ENCODE peak calls at places on chromosomes 1 and 21, in nine cellular contexts. C is A549, Q is GM23338, U is H1, K is PC-3, S is trophoblast cell, M is PC-9, P is fibroblast of lung, R is neural progenitor cell. F is an unnamed sample. For H3K4me1, the result is how much of the 10 kb centered on the place peaks cover.

GRCh38 chr1:98005326-98006010 is 84.6 kb upstream of the DPYD start:
- DNase-seq in C (peak), Q (no peak), U (no peak), K (peak), S (peak), M (peak), P (no peak), R (no peak), F (no peak)

GRCh38 chr1:41282679-41283317 is 40.7 kb upstream of the SCMH1 start:
- DNase-seq in C (peak), Q (peak), U (peak), K (peak), S (no peak), M (no peak), P (peak), R (peak), F (peak)

GRCh38 chr21:34844033-34844923 is 175.5 kb downstream of the CLIC6 start:
- DNase-seq in C (no peak), Q (no peak), U (no peak), K (no peak), S (peak), M (no peak), P (no peak), R (no peak), F (no peak)

GRCh38 chr1:56525463-56526155 is 53.8 kb downstream of the PLPP3 start:
- DNase-seq in C (no peak), Q (no peak), U (no peak), K (peak), S (no peak), M (no peak), P (no peak), R (no peak), F (no peak)

GRCh38 chr1:59007820-59008598 is 224.2 kb upstream of the JUN start:
- DNase-seq in C (no peak), Q (no peak), U (no peak), K (no peak), S (no peak), M (no peak), P (peak), R (no peak), F (no peak)

GRCh38 chr1:49465486-49466185 is 558.1 kb downstream of the AGBL4 start:
- DNase-seq in C (no peak), Q (no peak), U (no peak), K (peak), S (no peak), M (no peak), P (no peak), R (no peak), F (no peak)

GRCh38 chr1:81876901-81877750 is 76.4 kb downstream of the ADGRL2 start:
- DNase-seq in C (no peak), Q (peak), U (no peak), K (no peak), S (no peak), M (peak), P (peak), R (no peak), F (no peak)

GRCh38 chr21:41562101-41563000 is 54.4 kb upstream of the TMPRSS2 start:
- DNase-seq in C (no peak), Q (no peak), U (no peak), K (no peak), S (no peak), M (no peak), P (no peak), R (no peak), F (peak)

GRCh38 chr21:45921917-45922316 is 59.7 kb upstream of the COL6A1 start:
- DNase-seq in C (no peak), Q (peak), U (no peak), K (no peak), S (no peak), M (no peak), P (no peak), R (no peak), F (no peak)

GRCh38 chr1:17831619-17832018 is 76.5 kb downstream of the ACTL8 start:
- DNase-seq in C (no peak), Q (peak), U (peak), K (peak), S (peak), M (no peak), P (peak), R (peak), F (peak)

DNA sequence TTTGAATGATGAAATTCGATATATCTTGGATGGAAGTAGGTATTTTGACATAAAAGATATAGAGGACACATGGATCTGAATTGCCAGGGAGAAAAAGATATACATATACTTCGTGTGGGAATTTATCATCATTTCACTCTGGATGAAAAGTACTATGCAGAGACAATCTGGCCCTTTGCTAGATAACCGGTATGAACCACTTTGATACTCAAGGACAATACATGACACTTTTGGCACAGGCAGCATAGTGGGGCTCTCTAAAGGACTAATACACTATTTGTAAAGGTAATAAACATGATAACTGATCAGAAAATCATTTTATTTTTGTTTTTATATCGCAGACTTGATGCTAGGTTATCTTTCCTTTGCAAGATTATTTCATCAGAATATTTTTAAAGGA is 24.2 kb downstream of the JAK1 start:
- DNase-seq in C (no peak), Q (no peak), U (no peak), K (no peak), S (no peak), M (no peak), P (no peak), R (no peak), F (no peak)
- H3K4me2 ChIP-seq in C (peak), Q (no peak), U (no peak), K (no peak), S (no peak), M (no peak), P (no peak), R (no peak), F (no peak)

GRCh38 chr1:93668121-93668520 is 13.5 kb downstream of the BCAR3 start:
- DNase-seq in C (no peak), Q (no peak), U (no peak), K (no peak), S (peak), M (no peak), P (no peak), R (no peak), F (no peak)
- H3K4me1 ChIP-seq in C (half or more), Q (under half), U (under half), K (half or more), S (under half), M (half or more), P (half or more), R (under half), F (half or more)

GRCh38 chr1:201893431-201893830 is 4.7 kb downstream of the SHISA4 start:
- DNase-seq in C (no peak), Q (no peak), U (no peak), K (no peak), S (no peak), M (peak), P (no peak), R (no peak), F (no peak)
- H3K27ac ChIP-seq in C (no peak), Q (no peak), U (no peak), K (no peak), S (no peak), M (no peak), P (no peak), R (no peak), F (no peak)

GRCh38 chr1:20469406-20470076 is 16.5 kb downstream of the CAMK2N1 start:
- DNase-seq in C (no peak), Q (no peak), U (no peak), K (no peak), S (no peak), M (no peak), P (peak), R (no peak), F (peak)

GRCh38 chr1:20473894-20474293 is 12.1 kb downstream of the CAMK2N1 start:
- DNase-seq in C (no peak), Q (no peak), U (no peak), K (no peak), S (no peak), M (no peak), P (no peak), R (no peak), F (no peak)

GRCh38 chr1:20472860-20473711 is 12.9 kb downstream of the CAMK2N1 start:
- DNase-seq in C (peak), Q (peak), U (no peak), K (no peak), S (no peak), M (no peak), P (peak), R (peak), F (peak)

GRCh38 chr1:20472121-20472520 is 13.9 kb downstream of the CAMK2N1 start:
- DNase-seq in C (no peak), Q (no peak), U (no peak), K (no peak), S (no peak), M (no peak), P (no peak), R (no peak), F (peak)

GRCh38 chr1:20470174-20470573 is 15.8 kb downstream of the CAMK2N1 start:
- DNase-seq in C (no peak), Q (no peak), U (no peak), K (peak), S (no peak), M (no peak), P (no peak), R (no peak), F (peak)
- H3K4me2 ChIP-seq in C (no peak), Q (no peak), U (no peak), K (peak), S (no peak), M (no peak), P (no peak), R (no peak), F (no peak)

GRCh38 chr1:31640964-31641363 is 3.7 kb downstream of the PEF1 start:
- DNase-seq in C (no peak), Q (peak), U (no peak), K (no peak), S (no peak), M (no peak), P (no peak), R (no peak), F (no peak)

GRCh38 chr1:31637915-31638673 is 6.6 kb downstream of the PEF1 start:
- DNase-seq in C (no peak), Q (no peak), U (no peak), K (no peak), S (no peak), M (no peak), P (no peak), R (no peak), F (no peak)

GRCh38 chr1:31642366-31642765 is 2.3 kb downstream of the PEF1 start:
- DNase-seq in C (no peak), Q (peak), U (no peak), K (no peak), S (no peak), M (no peak), P (no peak), R (no peak), F (no peak)

GRCh38 chr1:31639543-31639942 is 5.1 kb downstream of the PEF1 start:
- DNase-seq in C (no peak), Q (no peak), U (no peak), K (no peak), S (peak), M (peak), P (peak), R (no peak), F (peak)

DNA sequence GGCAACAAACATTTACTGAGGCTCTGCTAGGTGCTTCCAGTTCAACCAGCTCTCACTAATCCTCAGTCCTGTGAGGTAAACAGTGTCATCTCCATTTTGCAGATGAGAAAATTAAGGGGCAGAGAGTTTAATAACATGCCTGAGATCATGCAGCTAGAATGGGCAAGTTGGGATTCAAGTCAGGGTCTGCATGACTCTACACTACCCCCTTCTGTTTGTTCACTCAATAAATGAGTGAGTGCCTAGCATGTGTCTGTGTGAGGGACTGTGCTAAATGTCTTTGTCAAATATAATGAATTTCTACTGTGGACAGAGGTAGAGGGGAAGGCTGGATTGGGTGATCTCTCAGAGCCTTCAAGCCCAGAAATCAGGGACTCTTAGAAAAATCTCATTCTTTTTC is 4.5 kb downstream of the PEF1 start:
- DNase-seq in C (no peak), Q (no peak), U (no peak), K (no peak), S (no peak), M (no peak), P (no peak), R (no peak), F (no peak)
- H3K4me1 ChIP-seq in C (under half), Q (under half), U (under half), K (under half), S (under half), M (under half), P (under half), R (under half), F (under half)

DNA sequence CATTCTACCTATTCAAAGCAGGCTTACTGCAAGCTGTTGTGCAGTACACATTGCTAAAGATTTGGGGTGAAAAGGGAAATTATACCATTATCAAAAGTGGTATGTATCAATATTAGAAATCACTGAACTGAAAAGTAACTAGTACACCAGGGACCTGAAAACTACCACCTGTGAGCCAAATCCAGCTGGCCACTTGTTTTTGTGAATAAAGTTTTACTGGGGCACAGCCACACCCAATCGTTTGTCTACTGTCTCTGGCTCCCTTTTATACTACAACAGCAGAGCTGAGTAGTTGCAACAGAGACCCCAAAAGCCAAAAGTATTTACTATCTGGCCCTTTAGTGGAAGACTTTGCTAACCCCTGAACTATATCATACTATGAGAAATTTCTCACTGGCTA is 13.8 kb upstream of the CR1L start:
- DNase-seq in C (no peak), Q (no peak), U (no peak), K (no peak), S (no peak), M (no peak), P (no peak), R (no peak), F (no peak)
- H3K27ac ChIP-seq in C (no peak), Q (peak), U (no peak), K (no peak), S (no peak), M (no peak), P (no peak), R (no peak), F (no peak)

GRCh38 chr1:89911186-89911976 is 83.5 kb upstream of the ZNF326 start:
- DNase-seq in C (peak), Q (peak), U (no peak), K (no peak), S (no peak), M (no peak), P (peak), R (peak), F (peak)
- H3K4me2 ChIP-seq in C (peak), Q (peak), U (peak), K (no peak), S (peak), M (peak), P (no peak), R (peak), F (no peak)

DNA sequence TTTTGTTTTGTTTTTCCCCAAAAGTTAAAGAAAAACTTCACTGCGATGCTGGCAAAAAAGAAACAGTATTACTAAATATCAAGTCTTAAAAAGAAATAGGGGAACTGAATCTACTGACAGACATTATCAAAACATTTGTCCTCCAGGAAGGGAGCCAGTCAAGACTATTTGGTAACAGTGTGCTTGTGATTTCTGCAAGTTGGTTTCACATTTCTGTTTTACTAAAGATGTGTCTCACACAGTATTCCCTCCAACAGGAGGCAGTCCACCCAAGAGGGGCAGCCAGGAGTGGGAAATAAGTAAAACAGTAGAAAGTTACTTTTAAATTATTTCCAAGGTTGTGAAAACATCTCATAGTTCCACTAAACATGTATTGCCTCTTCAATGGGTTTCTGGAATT is 74.4 kb upstream of the SDC3 start:
- DNase-seq in C (no peak), Q (no peak), U (no peak), K (no peak), S (no peak), M (no peak), P (peak), R (no peak), F (no peak)
- H3K4me1 ChIP-seq in C (under half), Q (under half), U (under half), K (under half), S (under half), M (under half), P (under half), R (under half), F (under half)

GRCh38 chr1:178127482-178127881 is 33.6 kb downstream of the RASAL2 start:
- DNase-seq in C (no peak), Q (no peak), U (no peak), K (no peak), S (no peak), M (no peak), P (no peak), R (no peak), F (no peak)
- H3K27ac ChIP-seq in C (peak), Q (no peak), U (no peak), K (peak), S (no peak), M (peak), P (peak), R (no peak), F (peak)

GRCh38 chr1:169914534-169914933 is 20.8 kb upstream of the SCYL3 start:
- DNase-seq in C (no peak), Q (no peak), U (no peak), K (peak), S (no peak), M (peak), P (peak), R (no peak), F (peak)
- H3K4me2 ChIP-seq in C (peak), Q (no peak), U (no peak), K (peak), S (no peak), M (peak), P (peak), R (no peak), F (peak)